ENCODE peak calls at places on chromosomes 12 and 14, in nine cellular contexts. M is left ventricle myocardium inferior, A is MM.1S, U is mesothelial cell of epicardium, C is lower leg skin, Q is kidney, D is BE2C, E is GM13976, F is glutamatergic neuron. X is an unnamed sample.

GRCh38 chr12:108881953-108882352 is 2.1 kb downstream of the DAO start:
- DNase-seq in M (no peak), A (no peak), Q (no peak), D (no peak), F (no peak), E (no peak), U (no peak), C (no peak), X (no peak)

GRCh38 chr12:4115570-4115969 is 158.0 kb upstream of the CCND2 start:
- DNase-seq in Q (peak), A (no peak), C (no peak), E (no peak), U (no peak), F (no peak), D (no peak), M (no peak), X (no peak)

GRCh38 chr12:109739747-109740693 is 26.4 kb downstream of the FAM222A start:
- DNase-seq in C (no peak), E (no peak), M (peak), D (peak), F (peak), A (no peak), U (peak), Q (peak), X (no peak)

GRCh38 chr14:45095143-45095542 is 11.2 kb downstream of the PRPF39 start:
- DNase-seq in M (no peak), E (no peak), F (no peak), U (no peak), D (no peak), Q (no peak), C (no peak), A (no peak), X (no peak)

GRCh38 chr14:58656671-58657411 is 19.1 kb downstream of the DACT1 start:
- DNase-seq in D (no peak), F (no peak), Q (no peak), C (no peak), A (no peak), M (no peak), E (no peak), U (no peak), X (no peak)

GRCh38 chr12:19192709-19193108 is 63.2 kb downstream of the PLEKHA5 start:
- DNase-seq in A (no peak), Q (no peak), D (no peak), M (no peak), E (no peak), U (no peak), C (no peak), F (no peak), X (no peak)

GRCh38 chr12:12056951-12057350 is 13.8 kb upstream of the BCL2L14 start:
- DNase-seq in D (no peak), C (no peak), M (no peak), F (no peak), Q (no peak), E (no peak), A (no peak), U (no peak), X (no peak)

GRCh38 chr12:51482808-51483532 is 58.3 kb downstream of the SLC4A8 start:
- DNase-seq in F (no peak), D (no peak), U (no peak), A (peak), C (no peak), Q (no peak), M (no peak), E (no peak), X (peak)

GRCh38 chr14:40252817-40253447 is 820.7 kb upstream of the FBXO33 start:
- DNase-seq in E (no peak), F (no peak), C (no peak), M (no peak), Q (no peak), A (no peak), U (no peak), D (no peak), X (no peak)

GRCh38 chr14:54564071-54564798 is 2.7 kb upstream of the SAMD4A start:
- DNase-seq in Q (no peak), M (no peak), A (peak), F (no peak), E (peak), D (no peak), U (no peak), C (no peak), X (peak)

GRCh38 chr12:128180166-128180565 is 86.8 kb upstream of the TMEM132C start:
- DNase-seq in E (no peak), M (no peak), Q (no peak), C (no peak), U (no peak), A (no peak), D (no peak), F (no peak), X (no peak)

GRCh38 chr14:22505751-22506710 is 83.0 kb downstream of the DAD1 start:
- DNase-seq in Q (no peak), E (peak), A (no peak), F (no peak), D (no peak), M (no peak), C (no peak), U (no peak), X (peak)

GRCh38 chr12:124273630-124274029 is 21.3 kb upstream of the RFLNA start:
- DNase-seq in C (no peak), A (no peak), M (no peak), F (no peak), D (peak), Q (no peak), U (no peak), E (peak), X (peak)
- TF ChIP-seq CTCF in C (no peak), A (no peak), M (no peak), F (peak), D (peak), Q (no peak), U (no peak), E (no peak), X (no peak)

DNA sequence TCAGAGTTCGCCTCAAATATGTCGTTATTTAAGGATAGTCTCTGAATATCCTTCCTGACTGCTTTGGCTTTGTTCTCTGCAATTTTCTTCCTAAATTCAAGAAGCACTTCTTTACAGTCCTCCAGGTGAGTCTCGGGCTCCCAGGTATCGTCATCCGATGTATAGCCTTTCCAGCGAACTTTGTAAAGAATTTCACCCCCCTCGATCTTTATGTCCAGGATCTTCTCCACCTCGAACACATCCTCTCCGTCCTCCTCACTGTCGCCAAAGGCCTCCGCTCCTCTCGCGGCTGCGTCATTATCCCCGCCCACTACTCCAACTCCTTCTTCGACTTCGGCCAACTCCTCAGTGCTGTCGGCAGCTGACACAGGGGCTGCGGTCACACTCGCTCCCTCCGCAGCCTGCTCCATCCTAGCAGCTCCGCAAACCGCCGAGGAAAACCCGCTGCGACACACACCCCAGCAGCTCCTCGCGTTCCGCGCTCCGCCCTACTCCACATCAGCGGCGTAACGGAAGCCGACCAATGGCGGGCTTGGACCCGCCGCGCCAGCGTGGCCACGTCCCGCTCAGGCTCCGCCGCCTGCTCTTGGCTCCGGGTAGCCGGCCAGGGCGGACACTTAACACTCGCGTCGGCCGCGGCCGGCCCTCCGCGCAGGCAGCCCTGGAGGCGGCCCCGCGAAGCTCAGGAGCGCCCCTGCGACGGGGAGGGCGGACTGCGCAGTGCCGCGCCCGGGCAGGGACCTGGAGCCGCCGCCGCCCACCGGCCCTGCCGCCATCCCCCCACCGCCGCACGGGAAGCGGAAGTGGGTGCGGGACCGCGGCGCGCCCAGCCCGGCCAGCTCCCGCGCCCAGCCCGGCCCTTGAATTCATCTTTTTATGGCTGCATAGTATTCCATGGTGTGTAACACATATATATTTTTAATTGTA is 4.1 kb downstream of the CD163L1 start:
- DNase-seq in E (peak), D (peak), F (peak), U (peak), M (no peak), A (no peak), Q (peak), C (no peak), X (peak)
- TF ChIP-seq CTCF in E (no peak), D (no peak), F (no peak), U (no peak), M (no peak), A (no peak), Q (no peak), C (no peak), X (no peak)

GRCh38 chr12:2009623-2010022 is 5.4 kb upstream of the DCP1B start:
- DNase-seq in U (no peak), D (no peak), M (no peak), A (no peak), C (no peak), F (no peak), Q (no peak), E (no peak), X (no peak)
- TF ChIP-seq CTCF in U (no peak), D (peak), M (no peak), A (no peak), C (no peak), F (no peak), Q (no peak), E (no peak), X (no peak)

GRCh38 chr14:90198541-90198940 is 57.8 kb upstream of the PSMC1 start:
- DNase-seq in M (no peak), U (no peak), E (no peak), F (no peak), A (no peak), C (no peak), D (no peak), Q (no peak), X (no peak)

GRCh38 chr14:90191585-90191984 is 64.8 kb upstream of the PSMC1 start:
- DNase-seq in F (no peak), Q (no peak), U (no peak), E (no peak), A (no peak), D (no peak), C (no peak), M (no peak), X (no peak)

GRCh38 chr14:90194706-90195105 is 61.6 kb upstream of the PSMC1 start:
- DNase-seq in A (no peak), E (no peak), F (no peak), U (no peak), C (no peak), D (no peak), Q (no peak), M (no peak), X (no peak)

GRCh38 chr14:90191154-90191553 is 65.2 kb upstream of the PSMC1 start:
- DNase-seq in U (no peak), C (no peak), F (no peak), D (no peak), M (no peak), Q (no peak), A (no peak), E (no peak), X (no peak)

GRCh38 chr14:90193925-90194324 is 62.4 kb upstream of the PSMC1 start:
- DNase-seq in C (no peak), D (peak), Q (no peak), A (no peak), M (no peak), E (no peak), U (no peak), F (peak), X (no peak)
- TF ChIP-seq CTCF in C (no peak), D (peak), Q (no peak), A (no peak), M (peak), E (peak), U (no peak), F (peak), X (peak)

GRCh38 chr12:125185740-125186470 is 120.7 kb downstream of the AACS start:
- DNase-seq in U (peak), D (peak), C (peak), F (peak), A (peak), Q (peak), E (peak), M (peak), X (peak)
- TF ChIP-seq CTCF in U (peak), D (no peak), C (no peak), F (peak), A (peak), Q (peak), E (peak), M (peak), X (no peak)

DNA sequence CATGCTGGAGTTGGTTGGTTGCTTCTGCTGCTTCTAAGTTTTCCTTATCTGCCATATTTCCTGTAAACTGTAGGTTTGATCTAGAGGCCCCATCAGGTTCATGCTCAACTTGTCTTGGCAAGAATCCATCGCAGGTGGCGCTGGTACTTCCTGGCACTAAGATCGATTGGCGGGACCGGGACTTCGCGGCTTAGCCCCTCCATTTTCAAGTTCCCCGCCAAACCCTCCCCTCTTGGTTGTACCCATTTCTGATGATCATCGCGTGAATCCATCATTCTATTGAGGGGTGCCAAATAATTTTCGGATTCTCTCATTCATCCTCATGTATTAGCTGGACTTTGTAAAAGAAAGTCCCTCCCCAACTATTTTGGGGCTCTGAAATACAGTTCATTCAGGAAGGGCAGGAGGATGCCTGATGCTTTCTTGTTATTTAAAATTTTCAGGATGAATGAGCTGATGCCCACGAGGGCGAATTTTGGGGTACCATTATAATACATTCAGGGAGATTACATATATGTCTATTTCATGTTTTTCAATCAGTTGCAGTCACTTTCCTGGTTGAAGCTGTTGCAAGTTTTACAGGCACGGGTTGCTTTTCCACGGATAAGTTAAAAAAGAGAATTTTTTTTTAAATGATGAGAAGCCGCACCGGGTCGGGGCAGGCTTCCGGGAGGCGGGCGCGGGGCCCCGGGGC is 424 bp upstream of the BRI3BP start:
- DNase-seq in E (peak), D (peak), M (no peak), A (peak), F (peak), Q (no peak), U (no peak), C (peak), X (peak)
- TF ChIP-seq CTCF in E (peak), D (peak), M (no peak), A (peak), F (peak), Q (peak), U (peak), C (no peak), X (peak)

DNA sequence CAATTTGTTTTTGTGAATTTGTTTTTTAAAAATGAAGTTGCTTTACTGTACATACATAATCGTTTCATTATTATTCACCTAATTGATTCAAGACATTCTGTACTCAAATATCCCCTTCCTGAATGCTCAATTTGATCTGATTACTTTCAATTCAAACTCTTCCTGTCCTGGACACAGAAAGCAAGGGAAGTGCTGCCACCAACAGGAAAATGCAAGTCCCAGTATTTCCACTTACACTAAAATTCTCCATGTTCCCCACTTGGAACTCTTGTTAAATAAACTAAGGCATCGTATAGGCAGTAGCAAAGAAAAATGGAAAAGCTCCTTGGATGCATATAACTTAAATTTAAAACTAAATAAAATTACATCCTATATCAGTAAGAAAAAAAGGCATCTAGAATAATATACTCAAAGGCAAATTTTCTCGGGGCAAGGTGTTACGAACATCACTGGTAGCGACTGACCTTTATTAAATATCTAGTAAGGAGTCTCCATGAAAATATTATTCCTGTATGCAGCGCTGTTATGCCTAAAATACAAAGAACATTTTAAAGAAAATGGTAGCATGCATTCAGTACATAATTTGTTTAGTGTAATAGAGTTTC is 72.0 kb upstream of the DBX2 start:
- DNase-seq in F (no peak), Q (no peak), D (peak), C (no peak), U (no peak), E (no peak), M (no peak), A (peak), X (no peak)
- TF ChIP-seq CTCF in F (no peak), Q (peak), D (peak), C (no peak), U (no peak), E (no peak), M (peak), A (peak), X (no peak)

GRCh38 chr12:130835436-130835835 is 3.6 kb downstream of the STX2 start:
- DNase-seq in C (no peak), D (no peak), Q (no peak), E (no peak), M (no peak), A (no peak), U (no peak), F (no peak), X (no peak)

GRCh38 chr12:130835011-130835410 is 4.0 kb downstream of the STX2 start:
- DNase-seq in E (no peak), F (no peak), D (no peak), M (no peak), U (no peak), Q (no peak), A (no peak), C (no peak), X (no peak)

GRCh38 chr12:130838284-130838950 is 633 bp downstream of the STX2 start:
- DNase-seq in E (peak), D (peak), A (no peak), U (peak), M (no peak), F (peak), Q (peak), C (peak), X (peak)

GRCh38 chr12:130839770-130840355 is 813 bp upstream of the STX2 start:
- DNase-seq in C (no peak), Q (no peak), D (no peak), E (no peak), A (no peak), U (no peak), F (no peak), M (no peak), X (no peak)

DNA sequence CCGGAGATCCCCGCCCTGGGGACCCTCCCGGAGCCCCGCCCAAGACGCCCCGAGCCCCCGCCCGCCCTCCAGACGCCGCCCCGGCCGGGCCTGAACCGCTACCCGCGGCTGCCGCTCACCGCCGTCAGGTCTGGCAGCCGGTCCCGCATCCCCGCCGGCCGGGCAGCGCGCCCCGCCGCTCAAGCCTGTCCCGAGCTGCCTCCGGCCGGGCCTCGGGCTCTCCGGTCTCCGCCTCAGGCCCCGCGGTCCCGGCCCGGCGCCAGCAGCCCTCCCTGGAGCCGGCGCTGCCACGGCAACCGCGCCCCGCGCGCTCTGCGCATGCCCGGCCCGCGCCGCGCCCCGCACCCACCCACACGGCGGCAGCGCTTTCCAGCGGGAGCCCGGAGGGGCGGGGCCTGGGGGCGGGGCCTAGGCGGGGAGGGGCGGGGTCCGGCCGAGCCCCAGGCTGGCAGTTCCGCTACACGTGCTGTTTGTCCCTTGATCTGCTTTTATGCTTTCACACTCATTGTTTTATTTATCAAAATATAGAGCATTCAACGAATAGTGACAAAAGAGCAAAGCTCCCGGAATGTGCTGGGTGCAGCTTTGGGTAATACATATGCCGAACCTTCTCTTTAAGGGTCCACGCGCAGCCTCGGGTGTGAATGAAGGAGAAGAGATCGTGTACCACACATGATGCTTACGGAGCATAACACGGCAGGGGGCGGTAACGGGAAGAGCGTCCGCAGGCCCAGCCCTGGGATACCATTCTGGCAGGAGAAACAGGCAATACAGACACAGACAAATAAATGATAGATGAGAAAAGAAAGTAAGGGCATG is at the start of gene STX2:
- DNase-seq in A (peak), E (peak), C (peak), M (peak), F (peak), U (peak), D (peak), Q (peak), X (peak)
- TF ChIP-seq CTCF in A (peak), E (no peak), C (no peak), M (peak), F (peak), U (no peak), D (peak), Q (peak), X (no peak)

DNA sequence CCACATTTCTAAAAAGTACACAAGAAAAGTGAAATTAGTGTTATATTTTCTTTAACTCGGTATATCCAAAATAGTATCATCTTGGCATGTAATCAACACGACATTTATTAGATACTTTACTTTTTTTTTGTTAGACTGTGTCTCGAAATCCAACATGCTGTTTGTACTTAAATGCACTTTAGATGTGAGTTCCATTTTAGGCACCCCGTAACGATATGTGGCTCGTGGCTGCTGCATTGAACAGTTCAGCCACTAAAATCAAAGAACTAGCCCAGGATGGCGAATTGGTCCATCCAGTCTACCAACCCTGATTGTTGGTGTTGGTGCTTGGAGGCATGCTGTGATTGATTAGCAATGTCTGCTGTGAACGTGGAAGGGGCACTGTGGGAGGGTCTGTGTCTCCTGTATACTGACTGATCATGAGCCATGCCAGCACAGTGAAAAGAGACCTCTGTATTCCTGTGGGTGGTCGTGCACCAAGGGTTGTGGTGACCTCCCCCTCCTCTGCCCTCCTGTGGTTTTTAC is 63.1 kb upstream of the DLK1 start:
- DNase-seq in Q (no peak), U (no peak), E (no peak), A (no peak), C (no peak), D (no peak), F (no peak), M (no peak), X (no peak)
- TF ChIP-seq CTCF in Q (no peak), U (peak), E (no peak), A (no peak), C (no peak), D (no peak), F (peak), M (no peak), X (no peak)

X was measured in GM20000.